ENCODE peak calls at places on chromosomes 1 and 21, in seven cellular contexts. One of them, this sample, is unnamed.

GRCh38 chr1:212234431-212235298 is 50.5 kb upstream of the PPP2R5A start:
- DNase-seq in occipital lobe: peak
- DNase-seq in small intestine: no peak
- DNase-seq in lower leg skin: peak
- DNase-seq in D341Med: no peak
- DNase-seq in activated CD4-positive, alpha-beta T cell treated with anti-CD3 and anti-CD28 coated beads, Interleukin-2, amount 50 U/mL, for 4 hours: no peak
- DNase-seq in lung microvascular endothelial cell: peak
- DNase-seq in this sample: no peak

GRCh38 chr1:187491082-187491720 is 662.5 kb downstream of the PLA2G4A start:
- DNase-seq in activated CD4-positive, alpha-beta T cell treated with anti-CD3 and anti-CD28 coated beads, Interleukin-2, amount 50 U/mL, for 4 hours: no peak
- DNase-seq in occipital lobe: no peak
- DNase-seq in lower leg skin: no peak
- DNase-seq in small intestine: no peak
- DNase-seq in lung microvascular endothelial cell: peak
- DNase-seq in D341Med: no peak
- DNase-seq in this sample: no peak

GRCh38 chr1:51673279-51673678 is 56.4 kb downstream of the OSBPL9 start:
- DNase-seq in activated CD4-positive, alpha-beta T cell treated with anti-CD3 and anti-CD28 coated beads, Interleukin-2, amount 50 U/mL, for 4 hours: no peak
- DNase-seq in occipital lobe: no peak
- DNase-seq in lower leg skin: no peak
- DNase-seq in D341Med: no peak
- DNase-seq in small intestine: no peak
- DNase-seq in lung microvascular endothelial cell: no peak
- DNase-seq in this sample: no peak

GRCh38 chr1:70220517-70221240 is 501 bp upstream of the SRSF11 start:
- DNase-seq in D341Med: no peak
- DNase-seq in lung microvascular endothelial cell: no peak
- DNase-seq in occipital lobe: no peak
- DNase-seq in activated CD4-positive, alpha-beta T cell treated with anti-CD3 and anti-CD28 coated beads, Interleukin-2, amount 50 U/mL, for 4 hours: no peak
- DNase-seq in lower leg skin: no peak
- DNase-seq in small intestine: no peak
- DNase-seq in this sample: no peak

GRCh38 chr1:10968411-10968826 is 44.0 kb upstream of the TARDBP start:
- DNase-seq in lung microvascular endothelial cell: no peak
- DNase-seq in lower leg skin: no peak
- DNase-seq in small intestine: peak
- DNase-seq in occipital lobe: no peak
- DNase-seq in D341Med: no peak
- DNase-seq in activated CD4-positive, alpha-beta T cell treated with anti-CD3 and anti-CD28 coated beads, Interleukin-2, amount 50 U/mL, for 4 hours: no peak
- DNase-seq in this sample: no peak

GRCh38 chr1:229148041-229148671 is 122.8 kb upstream of the RAB4A start:
- DNase-seq in occipital lobe: no peak
- DNase-seq in D341Med: no peak
- DNase-seq in lung microvascular endothelial cell: no peak
- DNase-seq in activated CD4-positive, alpha-beta T cell treated with anti-CD3 and anti-CD28 coated beads, Interleukin-2, amount 50 U/mL, for 4 hours: no peak
- DNase-seq in lower leg skin: no peak
- DNase-seq in small intestine: peak
- DNase-seq in this sample: peak

GRCh38 chr1:94384485-94385353 is 33.5 kb upstream of the ABCD3 start:
- DNase-seq in activated CD4-positive, alpha-beta T cell treated with anti-CD3 and anti-CD28 coated beads, Interleukin-2, amount 50 U/mL, for 4 hours: no peak
- DNase-seq in lower leg skin: no peak
- DNase-seq in D341Med: no peak
- DNase-seq in lung microvascular endothelial cell: peak
- DNase-seq in small intestine: peak
- DNase-seq in occipital lobe: no peak
- DNase-seq in this sample: no peak

GRCh38 chr1:197269053-197269452 is 1.0 kb downstream of the CRB1 start:
- DNase-seq in occipital lobe: peak
- DNase-seq in small intestine: no peak
- DNase-seq in activated CD4-positive, alpha-beta T cell treated with anti-CD3 and anti-CD28 coated beads, Interleukin-2, amount 50 U/mL, for 4 hours: no peak
- DNase-seq in D341Med: peak
- DNase-seq in lower leg skin: no peak
- DNase-seq in lung microvascular endothelial cell: no peak
- DNase-seq in this sample: no peak

GRCh38 chr1:58922302-58923089 is 138.6 kb upstream of the JUN start:
- DNase-seq in lung microvascular endothelial cell: peak
- DNase-seq in D341Med: no peak
- DNase-seq in activated CD4-positive, alpha-beta T cell treated with anti-CD3 and anti-CD28 coated beads, Interleukin-2, amount 50 U/mL, for 4 hours: no peak
- DNase-seq in small intestine: peak
- DNase-seq in occipital lobe: no peak
- DNase-seq in lower leg skin: peak
- DNase-seq in this sample: peak

GRCh38 chr1:26848947-26849774 is 13.8 kb upstream of the SFN start:
- DNase-seq in lower leg skin: no peak
- DNase-seq in activated CD4-positive, alpha-beta T cell treated with anti-CD3 and anti-CD28 coated beads, Interleukin-2, amount 50 U/mL, for 4 hours: no peak
- DNase-seq in D341Med: no peak
- DNase-seq in lung microvascular endothelial cell: peak
- DNase-seq in small intestine: peak
- DNase-seq in occipital lobe: peak
- DNase-seq in this sample: peak

GRCh38 chr1:24344090-24344742 is 25.1 kb downstream of the GRHL3 start:
- DNase-seq in lower leg skin: no peak
- DNase-seq in activated CD4-positive, alpha-beta T cell treated with anti-CD3 and anti-CD28 coated beads, Interleukin-2, amount 50 U/mL, for 4 hours: no peak
- DNase-seq in D341Med: no peak
- DNase-seq in small intestine: no peak
- DNase-seq in occipital lobe: no peak
- DNase-seq in lung microvascular endothelial cell: no peak
- DNase-seq in this sample: no peak

GRCh38 chr21:17925900-17926299 is 106.7 kb upstream of the C21orf91 start:
- DNase-seq in D341Med: no peak
- DNase-seq in occipital lobe: no peak
- DNase-seq in lower leg skin: no peak
- DNase-seq in small intestine: no peak
- DNase-seq in lung microvascular endothelial cell: peak
- DNase-seq in activated CD4-positive, alpha-beta T cell treated with anti-CD3 and anti-CD28 coated beads, Interleukin-2, amount 50 U/mL, for 4 hours: no peak
- DNase-seq in this sample: no peak

GRCh38 chr1:115596080-115596795 is 45.5 kb upstream of the VANGL1 start:
- DNase-seq in activated CD4-positive, alpha-beta T cell treated with anti-CD3 and anti-CD28 coated beads, Interleukin-2, amount 50 U/mL, for 4 hours: no peak
- DNase-seq in D341Med: no peak
- DNase-seq in lung microvascular endothelial cell: no peak
- DNase-seq in small intestine: no peak
- DNase-seq in lower leg skin: no peak
- DNase-seq in occipital lobe: no peak
- DNase-seq in this sample: no peak

GRCh38 chr1:155105604-155106011 is 22.1 kb upstream of the EFNA1 start:
- DNase-seq in D341Med: no peak
- DNase-seq in small intestine: peak
- DNase-seq in lower leg skin: no peak
- DNase-seq in activated CD4-positive, alpha-beta T cell treated with anti-CD3 and anti-CD28 coated beads, Interleukin-2, amount 50 U/mL, for 4 hours: no peak
- DNase-seq in lung microvascular endothelial cell: peak
- DNase-seq in occipital lobe: no peak
- DNase-seq in this sample: peak

GRCh38 chr1:63073530-63074306 is 248.6 kb upstream of the FOXD3 start:
- DNase-seq in occipital lobe: no peak
- DNase-seq in D341Med: peak
- DNase-seq in lower leg skin: no peak
- DNase-seq in small intestine: peak
- DNase-seq in activated CD4-positive, alpha-beta T cell treated with anti-CD3 and anti-CD28 coated beads, Interleukin-2, amount 50 U/mL, for 4 hours: no peak
- DNase-seq in lung microvascular endothelial cell: no peak
- DNase-seq in this sample: no peak

GRCh38 chr1:47420547-47420946 is 4.5 kb downstream of the FOXE3 start:
- DNase-seq in occipital lobe: no peak
- DNase-seq in lower leg skin: no peak
- DNase-seq in activated CD4-positive, alpha-beta T cell treated with anti-CD3 and anti-CD28 coated beads, Interleukin-2, amount 50 U/mL, for 4 hours: no peak
- DNase-seq in lung microvascular endothelial cell: no peak
- DNase-seq in small intestine: no peak
- DNase-seq in D341Med: no peak
- DNase-seq in this sample: no peak

GRCh38 chr1:189859385-189859977 is 618.2 kb downstream of the BRINP3 start:
- DNase-seq in small intestine: peak
- DNase-seq in D341Med: peak
- DNase-seq in occipital lobe: no peak
- DNase-seq in lung microvascular endothelial cell: peak
- DNase-seq in lower leg skin: no peak
- DNase-seq in activated CD4-positive, alpha-beta T cell treated with anti-CD3 and anti-CD28 coated beads, Interleukin-2, amount 50 U/mL, for 4 hours: no peak
- DNase-seq in this sample: no peak

GRCh38 chr1:2383576-2383975 is 7.8 kb downstream of the MORN1 start:
- DNase-seq in lung microvascular endothelial cell: no peak
- DNase-seq in lower leg skin: no peak
- DNase-seq in occipital lobe: no peak
- DNase-seq in D341Med: no peak
- DNase-seq in small intestine: no peak
- DNase-seq in activated CD4-positive, alpha-beta T cell treated with anti-CD3 and anti-CD28 coated beads, Interleukin-2, amount 50 U/mL, for 4 hours: no peak
- DNase-seq in this sample: no peak

This sample was measured in right lobe of liver.